ENCODE peak calls at places on chromosomes 5 and 9, in seven cellular contexts. V, M, Y, L, J, R and C are unnamed samples.

GRCh38 chr5:125295405-125295872 is 549.0 kb upstream of the ZNF608 start:
- DNase-seq in V (peak; percentile 54), M (no peak), Y (no peak), L (no peak), J (no peak), R (no peak), C (no peak)

GRCh38 chr5:62115009-62115408 is 191.0 kb upstream of the KIF2A start:
- DNase-seq in V (no peak), M (no peak), Y (no peak), L (no peak), J (no peak), R (no peak), C (no peak)

GRCh38 chr5:179255527-179256228 is 89.6 kb downstream of the ADAMTS2 start:
- DNase-seq in V (no peak), M (peak; percentile 5), Y (no peak), L (peak; percentile 35), J (no peak), R (peak; percentile 57), C (no peak)

GRCh38 chr9:31243386-31243785 is 1141.1 kb upstream of the ACO1 start:
- DNase-seq in V (no peak), M (no peak), Y (no peak), L (no peak), J (no peak), R (no peak), C (no peak)

GRCh38 chr5:180467576-180467975 is 26.6 kb upstream of the CNOT6 start:
- DNase-seq in V (no peak), M (no peak), Y (no peak), L (no peak), J (no peak), R (no peak), C (peak; percentile 73)

GRCh38 chr9:79428422-79428821 is 143.3 kb upstream of the TLE4 start:
- DNase-seq in V (no peak), M (no peak), Y (no peak), L (no peak), J (no peak), R (no peak), C (no peak)

GRCh38 chr5:137900925-137901817 is 11.9 kb downstream of the PKD2L2 start:
- DNase-seq in V (no peak), M (no peak), Y (no peak), L (no peak), J (no peak), R (no peak), C (no peak)

GRCh38 chr9:136808075-136808780 is 480 bp downstream of the RABL6 start:
- DNase-seq in V (no peak), M (peak; percentile 35), Y (peak; percentile 62), L (peak; percentile 51), J (peak; percentile 34), R (peak; percentile 81), C (no peak)

GRCh38 chr5:59542841-59543825 is 350.4 kb downstream of the PDE4D start:
- DNase-seq in V (peak; percentile 67), M (peak; percentile 39), Y (no peak), L (no peak), J (peak; percentile 34), R (no peak), C (peak; percentile 33)

GRCh38 chr5:76473676-76474075 is 70.6 kb downstream of the IQGAP2 start:
- DNase-seq in V (no peak), M (no peak), Y (no peak), L (no peak), J (no peak), R (no peak), C (no peak)

GRCh38 chr5:133993152-133993548 is 11.6 kb downstream of the VDAC1 start:
- DNase-seq in V (peak; percentile 60), M (no peak), Y (no peak), L (no peak), J (no peak), R (no peak), C (no peak)

GRCh38 chr5:156383510-156383909 is 56.5 kb downstream of the SGCD start:
- DNase-seq in V (peak; percentile 67), M (no peak), Y (no peak), L (no peak), J (no peak), R (no peak), C (no peak)

GRCh38 chr9:99135498-99135897 is 30.6 kb downstream of the TGFBR1 start:
- DNase-seq in V (no peak), M (no peak), Y (no peak), L (no peak), J (no peak), R (no peak), C (no peak)

GRCh38 chr5:117010574-117010973 is 436.0 kb upstream of the SEMA6A start:
- DNase-seq in V (no peak), M (no peak), Y (no peak), L (no peak), J (no peak), R (no peak), C (no peak)

GRCh38 chr5:77947051-77947428 is 170.9 kb upstream of the TBCA start:
- DNase-seq in V (no peak), M (no peak), Y (no peak), L (no peak), J (no peak), R (no peak), C (no peak)

GRCh38 chr9:16516887-16517286 is 353.6 kb downstream of the BNC2 start:
- DNase-seq in V (peak; percentile 82), M (no peak), Y (no peak), L (no peak), J (no peak), R (no peak), C (no peak)

GRCh38 chr9:122056484-122056883 is 36.6 kb downstream of the TTLL11 start:
- DNase-seq in V (no peak), M (no peak), Y (no peak), L (no peak), J (no peak), R (no peak), C (no peak)

GRCh38 chr9:127112056-127112455 is 10.4 kb downstream of the ANGPTL2 start:
- DNase-seq in V (peak; percentile 23), M (no peak), Y (peak; percentile 61), L (no peak), J (peak; percentile 38), R (no peak), C (peak; percentile 89)

GRCh38 chr5:177133845-177134652 is 476 bp downstream of the NSD1 start:
- DNase-seq in V (peak; percentile 64), M (peak; percentile 55), Y (peak; percentile 73), L (peak; percentile 53), J (peak; percentile 49), R (peak; percentile 82), C (no peak)

GRCh38 chr9:84974790-84975189 is 305.3 kb downstream of the NTRK2 start:
- DNase-seq in V (no peak), M (peak; percentile 12), Y (no peak), L (no peak), J (no peak), R (no peak), C (no peak)

GRCh38 chr9:131865446-131866195 is 125.7 kb upstream of the RAPGEF1 start:
- DNase-seq in V (no peak), M (no peak), Y (no peak), L (no peak), J (no peak), R (no peak), C (no peak)

GRCh38 chr9:76866689-76867088 is 39.2 kb downstream of the PRUNE2 start:
- DNase-seq in V (peak; percentile 78), M (no peak), Y (no peak), L (no peak), J (no peak), R (no peak), C (no peak)

GRCh38 chr5:83512051-83512745 is 40.7 kb downstream of the VCAN start:
- DNase-seq in V (peak; percentile 80), M (no peak), Y (no peak), L (no peak), J (no peak), R (no peak), C (no peak)

DNA sequence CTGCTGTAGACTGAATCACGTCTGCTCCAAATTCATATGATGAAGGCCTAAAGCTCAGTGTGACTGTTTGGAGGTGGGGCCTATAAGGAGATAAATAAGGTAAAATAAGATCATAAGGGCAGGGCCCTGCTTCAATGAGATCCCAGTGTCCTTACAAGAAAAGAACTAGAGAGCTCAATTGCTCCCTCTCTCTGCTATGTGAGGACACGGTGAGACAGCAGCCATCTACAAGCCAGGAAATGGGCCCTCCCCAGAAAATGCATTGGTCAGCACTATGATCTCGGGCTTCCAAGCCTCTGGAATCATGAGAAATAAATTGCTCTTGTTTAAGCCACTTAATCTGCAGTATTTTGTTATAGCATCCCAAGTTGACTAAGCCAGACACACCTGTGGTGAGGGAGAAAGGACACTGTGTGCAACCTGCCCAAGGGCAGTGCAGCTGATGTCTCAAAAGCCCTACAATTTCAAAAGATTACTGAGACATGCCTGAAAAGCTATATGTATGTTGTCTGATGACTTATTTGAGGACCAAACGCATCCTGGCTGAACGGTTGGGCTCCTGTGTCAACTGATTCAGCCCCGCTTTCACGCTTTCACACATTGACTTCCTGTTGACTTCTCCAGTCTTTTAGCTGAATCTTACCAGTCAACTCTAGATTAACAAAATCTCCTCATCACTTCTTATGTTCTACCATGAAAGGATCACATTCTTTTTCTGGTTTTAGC is 13.2 kb downstream of the GZMK start:
- DNase-seq in V (no peak), M (peak; percentile 20), Y (no peak), L (no peak), J (no peak), R (no peak), C (no peak)
- TF ChIP-seq CTCF in V (peak; percentile 6), M (no peak), Y (no peak), L (no peak), J (no peak), R (no peak), C (no peak)

DNA sequence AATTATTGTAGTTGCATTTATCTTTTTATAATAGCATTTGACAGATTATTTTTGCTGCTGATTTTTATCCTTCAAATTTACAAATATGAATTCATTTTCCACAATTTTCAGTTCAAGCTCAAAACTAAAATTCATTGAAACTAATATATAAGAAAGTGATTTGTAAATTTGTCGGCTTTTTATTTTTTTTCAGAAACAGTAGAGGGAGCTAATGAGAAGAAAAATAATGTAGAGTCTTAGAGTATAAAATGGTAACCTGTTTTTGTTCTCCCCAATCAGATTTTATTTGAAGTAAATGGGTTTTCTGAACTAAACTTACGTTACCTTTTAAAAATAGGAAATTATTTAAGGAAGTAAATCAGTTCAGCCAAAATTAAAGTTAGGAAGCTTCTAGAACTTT is 19.2 kb downstream of the PRRC1 start:
- DNase-seq in V (peak; percentile 20), M (no peak), Y (no peak), L (no peak), J (no peak), R (no peak), C (no peak)
- TF ChIP-seq CTCF in V (peak; percentile 41), M (peak; percentile 25), Y (peak; percentile 35), L (no peak), J (no peak), R (peak; percentile 40), C (no peak)

DNA sequence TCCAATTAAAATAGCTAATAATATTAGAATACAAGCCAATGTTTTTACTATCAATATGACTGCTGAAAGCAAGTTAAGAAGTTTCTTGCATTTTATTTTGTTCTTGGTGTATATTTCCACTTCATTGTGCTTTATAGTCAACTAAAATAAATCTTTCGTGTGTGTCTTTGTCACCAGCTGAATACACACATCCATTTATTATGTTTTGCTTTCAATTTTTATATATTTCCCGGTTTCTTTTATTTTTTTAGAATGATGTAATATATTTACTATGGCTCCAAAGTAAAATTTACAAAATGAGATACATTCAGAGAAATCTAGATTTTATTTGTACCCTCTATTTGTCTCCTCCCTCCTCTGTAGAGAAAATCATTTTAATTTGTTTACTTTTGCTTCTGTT is 495.9 kb upstream of the PAPPA start:
- DNase-seq in V (no peak), M (no peak), Y (no peak), L (no peak), J (no peak), R (no peak), C (no peak)
- TF ChIP-seq CTCF in V (no peak), M (no peak), Y (no peak), L (no peak), J (no peak), R (no peak), C (no peak)

GRCh38 chr9:134858051-134858841 is 22.4 kb upstream of the FCN2 start:
- DNase-seq in V (peak; percentile 37), M (no peak), Y (no peak), L (peak; percentile 69), J (no peak), R (peak; percentile 38), C (no peak)
- TF ChIP-seq CTCF in V (no peak), M (no peak), Y (no peak), L (no peak), J (no peak), R (no peak), C (no peak)